ENCODE peak calls at places on chromosome 19, in five cellular contexts. D is CD8-positive, alpha-beta T cell; T is tibial nerve; U is heart right ventricle; K is adrenal gland. C is an unnamed sample.

GRCh38 chr19:46946090-46946489 is 73.5 kb upstream of the NPAS1 start:
- DNase-seq in D (no peak), T (no peak), U (no peak), K (no peak), C (no peak)

GRCh38 chr19:17091758-17092333 is 16.3 kb downstream of the MYO9B start:
- DNase-seq in D (peak), T (no peak), U (no peak), K (no peak), C (no peak)

GRCh38 chr19:48348039-48348438 is 15.7 kb downstream of the TMEM143 start:
- DNase-seq in D (no peak), T (no peak), U (peak), K (peak), C (no peak)

GRCh38 chr19:19417618-19418270 is 12.3 kb downstream of the GATAD2A start:
- DNase-seq in D (no peak), T (no peak), U (no peak), K (peak), C (no peak)

GRCh38 chr19:7522923-7523667 is 671 bp downstream of the MCOLN1 start:
- DNase-seq in D (no peak), T (no peak), U (no peak), K (peak), C (no peak)

GRCh38 chr19:18773682-18774081 is 17.4 kb downstream of the COMP start:
- DNase-seq in D (no peak), T (no peak), U (no peak), K (no peak), C (no peak)

GRCh38 chr19:12260236-12260635 is 34.4 kb downstream of the ZNF44 start:
- DNase-seq in D (no peak), T (no peak), U (no peak), K (no peak), C (no peak)

GRCh38 chr19:737591-738093 is 13.3 kb upstream of the MISP start:
- DNase-seq in D (peak), T (peak), U (no peak), K (no peak), C (no peak)

GRCh38 chr19:34459614-34460013 is 21.9 kb upstream of the WTIP start:
- DNase-seq in D (no peak), T (no peak), U (no peak), K (no peak), C (no peak)

GRCh38 chr19:15299568-15300409 is 32.5 kb downstream of the BRD4 start:
- DNase-seq in D (no peak), T (no peak), U (no peak), K (no peak), C (no peak)

GRCh38 chr19:45968626-45969025 is 5.0 kb downstream of the NOVA2 start:
- DNase-seq in D (no peak), T (no peak), U (no peak), K (no peak), C (no peak)

GRCh38 chr19:51501594-51502263 is at the start of gene SIGLEC12:
- DNase-seq in D (no peak), T (peak), U (peak), K (peak), C (no peak)

GRCh38 chr19:40808021-40808325 is 9.0 kb downstream of the EGLN2 start:
- DNase-seq in D (no peak), T (no peak), U (no peak), K (no peak), C (no peak)

GRCh38 chr19:40804783-40805242 is 5.8 kb downstream of the EGLN2 start:
- DNase-seq in D (no peak), T (no peak), U (no peak), K (no peak), C (no peak)

GRCh38 chr19:40805258-40805868 is 6.4 kb downstream of the EGLN2 start:
- DNase-seq in D (no peak), T (no peak), U (peak), K (peak), C (no peak)

GRCh38 chr19:40807147-40808020 is 8.4 kb downstream of the EGLN2 start:
- DNase-seq in D (no peak), T (no peak), U (no peak), K (no peak), C (no peak)

GRCh38 chr19:40806385-40807146 is 7.6 kb downstream of the EGLN2 start:
- DNase-seq in D (peak), T (peak), U (peak), K (peak), C (no peak)
- H3K4me3 ChIP-seq in D (peak), T (peak), U (peak), K (no peak), C (no peak)

DNA sequence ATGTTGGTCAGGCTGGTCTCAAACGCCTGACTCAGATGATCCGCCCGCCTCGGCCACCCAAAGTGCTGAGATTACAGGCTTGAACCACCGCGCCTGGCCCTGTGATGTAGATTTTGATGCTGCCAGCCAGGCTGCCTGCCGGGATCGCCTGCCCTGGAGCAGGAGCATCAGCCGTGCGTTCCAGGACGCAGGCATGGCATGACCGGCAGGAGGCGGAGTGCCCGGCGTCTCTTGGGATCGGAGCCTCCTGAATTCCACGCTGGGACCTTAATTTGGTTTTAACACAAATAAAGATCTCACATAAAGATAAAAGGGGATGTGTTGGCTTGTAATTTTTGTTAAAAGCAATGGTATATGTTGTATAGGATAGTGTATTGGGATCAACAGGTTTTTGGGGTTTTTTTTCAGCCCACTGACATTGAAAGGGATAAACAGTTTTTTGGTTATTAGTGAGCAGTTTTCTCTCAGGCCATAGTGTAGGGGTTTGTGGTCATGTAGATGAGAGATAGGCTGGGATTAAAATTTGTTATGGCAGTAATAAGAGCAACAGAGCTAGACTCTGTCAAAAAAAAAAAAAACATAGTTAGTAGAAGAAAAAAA is 1406.4 kb downstream of the UQCRFS1 start:
- DNase-seq in D (no peak), T (no peak), U (no peak), K (no peak), C (no peak)
- TF ChIP-seq CTCF in D (no peak), T (no peak), U (no peak), K (no peak), C (no peak)

GRCh38 chr19:55956431-55956830 is 8.8 kb downstream of the NLRP8 start:
- DNase-seq in D (no peak), T (no peak), U (no peak), K (no peak), C (no peak)
- H3K4me3 ChIP-seq in D (no peak), T (no peak), U (no peak), K (no peak), C (no peak)

GRCh38 chr19:21256722-21257121 is 72.5 kb downstream of the ZNF708 start:
- DNase-seq in D (no peak), T (no peak), U (no peak), K (no peak), C (no peak)
- TF ChIP-seq CTCF in D (no peak), T (no peak), U (peak), K (peak), C (peak)

DNA sequence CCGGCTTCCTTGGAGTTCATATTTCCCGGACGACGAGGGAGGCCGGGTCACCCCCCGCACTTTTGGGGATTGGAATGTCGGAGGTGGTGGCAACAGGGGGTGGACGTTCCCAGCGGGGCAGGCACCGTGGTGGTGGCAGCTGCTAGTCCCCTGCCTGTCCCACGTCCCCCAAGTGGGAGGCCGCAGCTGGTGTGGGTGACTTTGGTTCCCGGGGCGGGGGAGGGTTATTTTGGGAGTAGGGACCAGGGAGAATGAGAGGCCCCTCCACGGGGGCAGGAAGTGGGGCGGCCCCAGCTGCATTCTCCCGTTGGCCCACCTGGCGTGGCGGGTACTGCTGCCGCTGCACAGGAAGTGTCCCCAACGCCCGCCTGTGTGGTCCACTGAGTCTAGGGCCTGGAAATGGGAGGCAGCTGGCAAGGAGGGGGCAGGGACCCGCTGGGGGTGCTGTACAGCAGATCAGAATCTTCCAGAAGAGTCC is 11.1 kb upstream of the PLIN3 start:
- DNase-seq in D (no peak), T (no peak), U (no peak), K (no peak), C (no peak)
- H3K4me3 ChIP-seq in D (peak), T (no peak), U (no peak), K (no peak), C (no peak)

DNA sequence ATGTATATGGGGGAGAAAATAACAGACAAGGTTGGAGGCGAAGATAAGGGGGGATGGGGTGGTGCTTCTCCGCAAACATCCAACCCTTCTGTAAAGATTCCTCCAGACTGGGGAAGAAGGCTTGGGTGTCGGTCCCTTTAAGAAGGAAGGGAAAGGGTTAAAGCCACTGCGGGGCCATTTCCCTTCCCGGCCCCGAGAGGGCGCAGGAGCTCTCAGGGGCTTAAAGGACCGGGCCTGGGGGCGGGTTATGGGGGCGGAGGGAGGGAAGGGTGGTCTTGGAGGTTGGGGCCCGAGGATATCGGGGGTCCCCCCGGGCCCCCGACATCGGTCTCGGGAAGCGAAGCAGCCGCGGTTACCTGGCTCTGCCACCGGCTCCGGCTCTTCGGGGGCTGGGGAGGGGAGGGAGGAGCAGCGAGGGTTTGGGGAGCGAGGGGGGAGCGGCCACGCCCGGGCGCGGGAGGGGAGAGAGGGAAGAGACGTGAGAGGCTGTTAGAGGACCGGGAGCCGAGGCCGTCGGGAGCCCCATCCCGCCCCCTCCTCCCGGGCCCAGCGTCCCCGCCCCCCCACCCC is 2.8 kb downstream of the TNNT1 start:
- DNase-seq in D (peak), T (no peak), U (no peak), K (no peak), C (no peak)
- TF ChIP-seq CTCF in D (no peak), T (no peak), U (peak), K (no peak), C (peak)

DNA sequence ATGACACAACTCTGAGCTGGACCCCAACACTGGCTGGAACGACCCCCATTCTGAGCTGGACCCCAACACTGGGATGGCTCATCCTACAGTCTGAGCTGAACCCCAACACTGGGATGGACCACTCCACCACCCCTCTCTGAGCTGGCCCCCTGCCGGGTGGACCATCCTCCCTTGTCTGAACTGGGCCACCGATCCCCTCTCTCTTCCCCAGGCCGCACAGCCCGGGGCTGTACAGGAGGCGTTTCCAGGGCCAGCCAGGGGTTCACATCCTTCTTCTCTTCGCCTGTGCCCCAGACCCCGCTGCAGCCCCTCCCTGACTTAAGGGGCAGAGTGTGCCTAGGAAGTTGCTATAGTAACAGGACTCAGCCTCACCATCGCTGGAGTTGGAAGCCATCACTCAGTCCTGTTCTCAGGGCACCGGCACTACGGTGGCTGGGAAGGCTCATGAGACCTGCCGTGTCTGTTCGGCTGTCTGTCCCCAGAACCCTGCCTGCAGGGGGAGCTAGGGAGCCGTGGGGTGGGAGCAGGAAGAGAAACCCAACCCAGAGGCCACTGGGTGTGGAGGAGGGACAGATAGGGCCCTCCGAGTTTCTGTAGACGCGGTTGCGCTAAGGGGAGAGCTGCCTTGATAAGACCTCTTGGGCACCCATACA is 3.7 kb downstream of the PRKACA start:
- DNase-seq in D (peak), T (no peak), U (no peak), K (peak), C (no peak)
- H3K4me3 ChIP-seq in D (no peak), T (no peak), U (no peak), K (no peak), C (no peak)

GRCh38 chr19:1847348-1847683 is 967 bp downstream of the REXO1 start:
- DNase-seq in D (no peak), T (no peak), U (no peak), K (no peak), C (no peak)

GRCh38 chr19:1847684-1848398 is 442 bp downstream of the REXO1 start:
- DNase-seq in D (no peak), T (no peak), U (no peak), K (no peak), C (no peak)

GRCh38 chr19:1848399-1849131 is at the start of gene REXO1:
- DNase-seq in D (peak), T (peak), U (peak), K (peak), C (peak)

GRCh38 chr19:1849999-1850398 is 1.7 kb upstream of the REXO1 start:
- DNase-seq in D (no peak), T (no peak), U (no peak), K (no peak), C (no peak)

DNA sequence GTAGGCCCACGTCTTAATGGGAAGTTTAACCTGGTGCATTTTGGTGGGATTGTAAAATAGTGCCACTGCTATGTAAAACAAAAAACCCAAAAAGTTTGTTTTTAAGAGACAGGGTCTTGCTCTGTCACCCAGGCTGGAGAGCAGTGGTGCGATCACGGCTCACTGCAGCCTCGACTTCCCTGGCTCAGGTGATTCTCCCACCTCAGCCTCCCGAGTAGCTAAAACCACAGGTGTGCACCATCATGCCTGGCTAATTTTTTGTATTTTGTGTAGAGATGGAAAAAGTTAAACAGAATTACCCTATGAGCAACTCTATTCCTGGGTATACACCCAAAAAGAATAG is 820 bp upstream of the REXO1 start:
- DNase-seq in D (no peak), T (no peak), U (no peak), K (no peak), C (no peak)
- TF ChIP-seq CTCF in D (no peak), T (no peak), U (no peak), K (no peak), C (no peak)

GRCh38 chr19:49475995-49476880 is 2.2 kb downstream of the FLT3LG start:
- DNase-seq in D (peak), T (no peak), U (no peak), K (no peak), C (no peak)

GRCh38 chr19:49475191-49475932 is 1.3 kb downstream of the FLT3LG start:
- DNase-seq in D (peak), T (no peak), U (no peak), K (no peak), C (no peak)

GRCh38 chr19:49473868-49474544 is at the start of gene FLT3LG:
- DNase-seq in D (peak), T (peak), U (peak), K (peak), C (peak)

GRCh38 chr19:49472936-49473335 is 1.1 kb upstream of the FLT3LG start:
- DNase-seq in D (no peak), T (no peak), U (no peak), K (no peak), C (no peak)

GRCh38 chr19:49474545-49474930 is 523 bp downstream of the FLT3LG start:
- DNase-seq in D (no peak), T (no peak), U (no peak), K (no peak), C (no peak)
- H3K4me3 ChIP-seq in D (peak), T (peak), U (peak), K (no peak), C (peak)

C was measured in GM12864.